ENCODE peak calls at places on chromosomes 2 and 18, in four cellular contexts. J is HFF-Myc, V is astrocyte of the spinal cord, W is left ventricle myocardium inferior. G is an unnamed sample.

GRCh38 chr2:102063948-102064678 is 72.4 kb downstream of the IL1R2 start:
- DNase-seq in V (peak; percentile 98), J (peak; percentile 94), W (peak; percentile 81), G (no peak)

GRCh38 chr2:138867341-138867740 is 87.2 kb upstream of the NXPH2 start:
- DNase-seq in W (no peak), V (no peak), J (no peak), G (peak; percentile 55)

GRCh38 chr18:58431215-58431614 is 197.7 kb downstream of the ALPK2 start:
- DNase-seq in J (no peak), W (no peak), V (no peak), G (no peak)

GRCh38 chr2:162945785-162946184 is 107.2 kb upstream of the KCNH7 start:
- DNase-seq in J (no peak), V (no peak), W (no peak), G (no peak)

GRCh38 chr2:100907832-100908231 is 87.9 kb downstream of the NPAS2 start:
- DNase-seq in W (no peak), V (no peak), J (no peak), G (no peak)

GRCh38 chr2:30990176-30990575 is 148.1 kb downstream of the GALNT14 start:
- DNase-seq in W (no peak), J (no peak), V (no peak), G (no peak)

GRCh38 chr2:64479259-64480198 is 25.6 kb downstream of the LGALSL start:
- DNase-seq in J (no peak), W (no peak), V (no peak), G (no peak)

GRCh38 chr2:88810017-88810416 is 118.5 kb downstream of the RPIA start:
- DNase-seq in W (no peak), J (no peak), V (no peak), G (no peak)

GRCh38 chr2:191721331-191721730 is 43.4 kb downstream of the NABP1 start:
- DNase-seq in J (no peak), W (no peak), V (no peak), G (no peak)

GRCh38 chr18:3604626-3605408 is 154.8 kb downstream of the TGIF1 start:
- DNase-seq in J (peak; percentile 82), W (no peak), V (peak; percentile 95), G (no peak)

GRCh38 chr18:52070295-52070756 is 269.7 kb upstream of the DCC start:
- DNase-seq in J (no peak), V (no peak), W (no peak), G (no peak)

GRCh38 chr2:54675281-54675680 is 48.2 kb upstream of the EML6 start:
- DNase-seq in V (no peak), W (no peak), J (no peak), G (no peak)

GRCh38 chr2:102509749-102510148 is 36.7 kb downstream of the SLC9A4 start:
- DNase-seq in W (no peak), J (no peak), V (peak; percentile 29), G (no peak)

G was measured in NCI-H524 treated with DMSO at 0.1 percent for 48 hours.